ENCODE peak calls at places on chromosomes 5 and 9, in ten cellular contexts. One of them, this sample, is unnamed.

GRCh38 chr5:95042040-95042439 is 242.9 kb downstream of the MCTP1 start:
- DNase-seq in AML-193: no peak
- DNase-seq in mucosa of gallbladder: no peak
- DNase-seq in NCI-H774: peak
- DNase-seq in left lobe of liver: no peak
- DNase-seq in hypothalamus: no peak
- DNase-seq in amygdala: no peak
- DNase-seq in GM06990: no peak
- DNase-seq in WTC11: no peak
- DNase-seq in A172: no peak
- DNase-seq in this sample: no peak

GRCh38 chr9:101458955-101459631 is 23.5 kb upstream of the ALDOB start:
- DNase-seq in amygdala: no peak
- DNase-seq in NCI-H774: peak
- DNase-seq in left lobe of liver: no peak
- DNase-seq in hypothalamus: no peak
- DNase-seq in AML-193: peak
- DNase-seq in GM06990: peak
- DNase-seq in A172: peak
- DNase-seq in WTC11: peak
- DNase-seq in mucosa of gallbladder: peak
- DNase-seq in this sample: no peak

GRCh38 chr5:102627311-102627710 is 127.8 kb upstream of the PAM start:
- DNase-seq in NCI-H774: no peak
- DNase-seq in WTC11: no peak
- DNase-seq in AML-193: no peak
- DNase-seq in mucosa of gallbladder: no peak
- DNase-seq in hypothalamus: no peak
- DNase-seq in A172: peak
- DNase-seq in left lobe of liver: no peak
- DNase-seq in GM06990: no peak
- DNase-seq in amygdala: no peak
- DNase-seq in this sample: no peak

GRCh38 chr9:87671478-87671877 is 54.4 kb upstream of the CTSL start:
- DNase-seq in A172: no peak
- DNase-seq in left lobe of liver: peak
- DNase-seq in WTC11: no peak
- DNase-seq in NCI-H774: no peak
- DNase-seq in hypothalamus: no peak
- DNase-seq in GM06990: no peak
- DNase-seq in amygdala: no peak
- DNase-seq in AML-193: no peak
- DNase-seq in mucosa of gallbladder: no peak
- DNase-seq in this sample: no peak

GRCh38 chr5:148794275-148794674 is 32.1 kb upstream of the ADRB2 start:
- DNase-seq in GM06990: no peak
- DNase-seq in WTC11: no peak
- DNase-seq in amygdala: no peak
- DNase-seq in hypothalamus: no peak
- DNase-seq in AML-193: peak
- DNase-seq in A172: no peak
- DNase-seq in left lobe of liver: no peak
- DNase-seq in NCI-H774: no peak
- DNase-seq in mucosa of gallbladder: no peak
- DNase-seq in this sample: no peak

GRCh38 chr5:178551059-178551458 is 39.1 kb downstream of the COL23A1 start:
- DNase-seq in mucosa of gallbladder: no peak
- DNase-seq in amygdala: no peak
- DNase-seq in AML-193: peak
- DNase-seq in WTC11: no peak
- DNase-seq in left lobe of liver: no peak
- DNase-seq in NCI-H774: no peak
- DNase-seq in A172: no peak
- DNase-seq in hypothalamus: no peak
- DNase-seq in GM06990: no peak
- DNase-seq in this sample: no peak

GRCh38 chr5:53381-54174 is 38.4 kb upstream of the PLEKHG4B start:
- DNase-seq in NCI-H774: peak
- DNase-seq in GM06990: no peak
- DNase-seq in amygdala: no peak
- DNase-seq in AML-193: no peak
- DNase-seq in WTC11: peak
- DNase-seq in A172: peak
- DNase-seq in left lobe of liver: no peak
- DNase-seq in mucosa of gallbladder: no peak
- DNase-seq in hypothalamus: no peak
- DNase-seq in this sample: no peak

GRCh38 chr9:21096172-21096900 is 18.6 kb upstream of the IFNB1 start:
- DNase-seq in AML-193: peak
- DNase-seq in A172: peak
- DNase-seq in mucosa of gallbladder: no peak
- DNase-seq in hypothalamus: no peak
- DNase-seq in WTC11: no peak
- DNase-seq in NCI-H774: peak
- DNase-seq in amygdala: no peak
- DNase-seq in GM06990: peak
- DNase-seq in left lobe of liver: no peak
- DNase-seq in this sample: no peak

GRCh38 chr9:74500584-74500924 is 3.4 kb downstream of the RORB start:
- DNase-seq in amygdala: no peak
- DNase-seq in NCI-H774: no peak
- DNase-seq in mucosa of gallbladder: no peak
- DNase-seq in left lobe of liver: no peak
- DNase-seq in GM06990: no peak
- DNase-seq in WTC11: peak
- DNase-seq in hypothalamus: no peak
- DNase-seq in AML-193: no peak
- DNase-seq in A172: no peak
- DNase-seq in this sample: no peak

GRCh38 chr9:83384214-83384613 is 154.0 kb downstream of the FRMD3 start:
- DNase-seq in mucosa of gallbladder: no peak
- DNase-seq in A172: no peak
- DNase-seq in left lobe of liver: no peak
- DNase-seq in hypothalamus: no peak
- DNase-seq in WTC11: no peak
- DNase-seq in AML-193: no peak
- DNase-seq in NCI-H774: peak
- DNase-seq in amygdala: no peak
- DNase-seq in GM06990: no peak
- DNase-seq in this sample: no peak

GRCh38 chr9:136211441-136212344 is 6.8 kb upstream of the LHX3 start:
- DNase-seq in AML-193: no peak
- DNase-seq in A172: no peak
- DNase-seq in hypothalamus: no peak
- DNase-seq in WTC11: no peak
- DNase-seq in amygdala: no peak
- DNase-seq in left lobe of liver: no peak
- DNase-seq in mucosa of gallbladder: no peak
- DNase-seq in GM06990: no peak
- DNase-seq in NCI-H774: no peak
- DNase-seq in this sample: no peak

GRCh38 chr5:113017891-113018635 is 41.5 kb downstream of the DCP2 start:
- DNase-seq in AML-193: no peak
- DNase-seq in hypothalamus: no peak
- DNase-seq in GM06990: no peak
- DNase-seq in mucosa of gallbladder: no peak
- DNase-seq in NCI-H774: no peak
- DNase-seq in A172: no peak
- DNase-seq in left lobe of liver: no peak
- DNase-seq in WTC11: no peak
- DNase-seq in amygdala: no peak
- DNase-seq in this sample: no peak

GRCh38 chr9:79382468-79382867 is 189.3 kb upstream of the TLE4 start:
- DNase-seq in amygdala: no peak
- DNase-seq in WTC11: no peak
- DNase-seq in hypothalamus: no peak
- DNase-seq in GM06990: no peak
- DNase-seq in A172: no peak
- DNase-seq in AML-193: no peak
- DNase-seq in NCI-H774: no peak
- DNase-seq in left lobe of liver: no peak
- DNase-seq in mucosa of gallbladder: no peak
- DNase-seq in this sample: no peak

GRCh38 chr9:131654857-131655577 is 84.9 kb downstream of the RAPGEF1 start:
- DNase-seq in AML-193: no peak
- DNase-seq in A172: no peak
- DNase-seq in NCI-H774: peak
- DNase-seq in left lobe of liver: peak
- DNase-seq in mucosa of gallbladder: peak
- DNase-seq in amygdala: no peak
- DNase-seq in WTC11: no peak
- DNase-seq in hypothalamus: no peak
- DNase-seq in GM06990: no peak
- DNase-seq in this sample: no peak

GRCh38 chr9:114171500-114171899 is 16.2 kb downstream of the COL27A1 start:
- DNase-seq in GM06990: no peak
- DNase-seq in left lobe of liver: no peak
- DNase-seq in AML-193: no peak
- DNase-seq in NCI-H774: no peak
- DNase-seq in WTC11: no peak
- DNase-seq in amygdala: no peak
- DNase-seq in hypothalamus: no peak
- DNase-seq in A172: no peak
- DNase-seq in mucosa of gallbladder: no peak
- DNase-seq in this sample: peak

GRCh38 chr9:88739373-88739772 is 204.4 kb downstream of the NXNL2 start:
- DNase-seq in mucosa of gallbladder: no peak
- DNase-seq in hypothalamus: no peak
- DNase-seq in left lobe of liver: no peak
- DNase-seq in amygdala: no peak
- DNase-seq in GM06990: no peak
- DNase-seq in NCI-H774: no peak
- DNase-seq in WTC11: no peak
- DNase-seq in AML-193: no peak
- DNase-seq in A172: no peak
- DNase-seq in this sample: no peak

GRCh38 chr5:150655221-150655620 is 5.8 kb upstream of the MYOZ3 start:
- DNase-seq in left lobe of liver: no peak
- DNase-seq in WTC11: no peak
- DNase-seq in NCI-H774: no peak
- DNase-seq in mucosa of gallbladder: no peak
- DNase-seq in hypothalamus: no peak
- DNase-seq in A172: no peak
- DNase-seq in amygdala: no peak
- DNase-seq in GM06990: no peak
- DNase-seq in AML-193: no peak
- DNase-seq in this sample: no peak

GRCh38 chr9:87443006-87443405 is 54.7 kb upstream of the DAPK1 start:
- DNase-seq in mucosa of gallbladder: no peak
- DNase-seq in WTC11: no peak
- DNase-seq in A172: no peak
- DNase-seq in NCI-H774: no peak
- DNase-seq in hypothalamus: no peak
- DNase-seq in GM06990: no peak
- DNase-seq in left lobe of liver: no peak
- DNase-seq in amygdala: no peak
- DNase-seq in AML-193: no peak
- DNase-seq in this sample: no peak

GRCh38 chr5:15520856-15521255 is 20.9 kb downstream of the FBXL7 start:
- DNase-seq in mucosa of gallbladder: no peak
- DNase-seq in GM06990: no peak
- DNase-seq in NCI-H774: no peak
- DNase-seq in hypothalamus: no peak
- DNase-seq in WTC11: no peak
- DNase-seq in AML-193: no peak
- DNase-seq in left lobe of liver: no peak
- DNase-seq in amygdala: no peak
- DNase-seq in A172: no peak
- DNase-seq in this sample: no peak

GRCh38 chr5:140293091-140293996 is 9.6 kb downstream of the PFDN1 start:
- DNase-seq in NCI-H774: no peak
- DNase-seq in left lobe of liver: no peak
- DNase-seq in mucosa of gallbladder: no peak
- DNase-seq in WTC11: no peak
- DNase-seq in AML-193: no peak
- DNase-seq in GM06990: no peak
- DNase-seq in hypothalamus: no peak
- DNase-seq in amygdala: no peak
- DNase-seq in A172: no peak
- DNase-seq in this sample: no peak

GRCh38 chr9:123445981-123446610 is 90.1 kb downstream of the CRB2 start:
- DNase-seq in A172: peak
- DNase-seq in GM06990: no peak
- DNase-seq in mucosa of gallbladder: no peak
- DNase-seq in WTC11: no peak
- DNase-seq in hypothalamus: no peak
- DNase-seq in AML-193: no peak
- DNase-seq in left lobe of liver: no peak
- DNase-seq in amygdala: no peak
- DNase-seq in NCI-H774: no peak
- DNase-seq in this sample: no peak

GRCh38 chr9:27801511-27801910 is 228.2 kb upstream of the C9orf72 start:
- DNase-seq in amygdala: no peak
- DNase-seq in AML-193: no peak
- DNase-seq in left lobe of liver: no peak
- DNase-seq in GM06990: no peak
- DNase-seq in A172: no peak
- DNase-seq in WTC11: no peak
- DNase-seq in NCI-H774: no peak
- DNase-seq in hypothalamus: no peak
- DNase-seq in mucosa of gallbladder: no peak
- DNase-seq in this sample: no peak

GRCh38 chr5:173736923-173737412 is 120.5 kb upstream of the BOD1 start:
- DNase-seq in AML-193: no peak
- DNase-seq in left lobe of liver: no peak
- DNase-seq in hypothalamus: no peak
- DNase-seq in A172: no peak
- DNase-seq in WTC11: no peak
- DNase-seq in GM06990: peak
- DNase-seq in mucosa of gallbladder: no peak
- DNase-seq in amygdala: no peak
- DNase-seq in NCI-H774: no peak
- DNase-seq in this sample: peak

GRCh38 chr5:132768485-132768868 is 8.6 kb downstream of the SEPTIN8 start:
- DNase-seq in A172: no peak
- DNase-seq in WTC11: no peak
- DNase-seq in amygdala: no peak
- DNase-seq in left lobe of liver: no peak
- DNase-seq in mucosa of gallbladder: no peak
- DNase-seq in GM06990: no peak
- DNase-seq in AML-193: no peak
- DNase-seq in hypothalamus: no peak
- DNase-seq in NCI-H774: no peak
- DNase-seq in this sample: no peak

GRCh38 chr9:7320139-7320538 is 479.4 kb downstream of the DMAC1 start:
- DNase-seq in mucosa of gallbladder: no peak
- DNase-seq in GM06990: no peak
- DNase-seq in AML-193: no peak
- DNase-seq in left lobe of liver: no peak
- DNase-seq in amygdala: no peak
- DNase-seq in NCI-H774: peak
- DNase-seq in WTC11: no peak
- DNase-seq in A172: peak
- DNase-seq in hypothalamus: no peak
- DNase-seq in this sample: no peak

GRCh38 chr5:57576317-57576716 is 93.7 kb upstream of the ACTBL2 start:
- DNase-seq in left lobe of liver: no peak
- DNase-seq in mucosa of gallbladder: no peak
- DNase-seq in amygdala: no peak
- DNase-seq in hypothalamus: no peak
- DNase-seq in A172: no peak
- DNase-seq in AML-193: no peak
- DNase-seq in NCI-H774: no peak
- DNase-seq in WTC11: no peak
- DNase-seq in GM06990: no peak
- DNase-seq in this sample: no peak

GRCh38 chr5:176519810-176520720 is 17.1 kb downstream of the RNF44 start:
- DNase-seq in amygdala: no peak
- DNase-seq in WTC11: no peak
- DNase-seq in A172: no peak
- DNase-seq in AML-193: no peak
- DNase-seq in left lobe of liver: peak
- DNase-seq in hypothalamus: no peak
- DNase-seq in GM06990: no peak
- DNase-seq in NCI-H774: no peak
- DNase-seq in mucosa of gallbladder: no peak
- DNase-seq in this sample: no peak

GRCh38 chr9:19026375-19026774 is 6.6 kb downstream of the SAXO1 start:
- DNase-seq in A172: no peak
- DNase-seq in WTC11: no peak
- DNase-seq in left lobe of liver: no peak
- DNase-seq in hypothalamus: no peak
- DNase-seq in amygdala: no peak
- DNase-seq in AML-193: no peak
- DNase-seq in GM06990: no peak
- DNase-seq in NCI-H774: no peak
- DNase-seq in mucosa of gallbladder: no peak
- DNase-seq in this sample: no peak

This sample was measured in mucosa of descending colon.